ENCODE peak calls at places on chromosomes 16 and 17, in seven cellular contexts. E is ovary, A is body of pancreas, L is heart right ventricle, O is uterus, Y is GM23248, Z is aorta. P is an unnamed sample.

GRCh38 chr16:53509906-53510703 is 7.1 kb upstream of the AKTIP start:
- DNase-seq in E (peak; percentile 44), A (peak; percentile 59), L (peak; percentile 73), O (peak; percentile 65), Y (peak; percentile 79), Z (peak; percentile 74), P (peak; percentile 62)

GRCh38 chr17:72535779-72536178 is 415.0 kb downstream of the SOX9 start:
- DNase-seq in E (no peak), A (no peak), L (no peak), O (no peak), Y (no peak), Z (no peak), P (no peak)

GRCh38 chr17:82297804-82298537 is 19.4 kb downstream of the CD7 start:
- DNase-seq in E (peak; percentile 81), A (peak; percentile 88), L (peak; percentile 89), O (peak; percentile 87), Y (peak; percentile 97), Z (peak; percentile 94), P (peak; percentile 92)

GRCh38 chr17:79989106-79989835 is 46.4 kb downstream of the TBC1D16 start:
- DNase-seq in E (no peak), A (no peak), L (no peak), O (no peak), Y (no peak), Z (peak; percentile 40), P (peak; percentile 36)

GRCh38 chr17:19247423-19247822 is 10.3 kb downstream of the EPN2 start:
- DNase-seq in E (no peak), A (no peak), L (no peak), O (no peak), Y (no peak), Z (no peak), P (no peak)

GRCh38 chr17:67377727-67378443 is 804 bp downstream of the PITPNC1 start:
- DNase-seq in E (peak; percentile 45), A (peak; percentile 61), L (peak; percentile 46), O (peak; percentile 46), Y (peak; percentile 74), Z (peak; percentile 73), P (peak; percentile 48)

GRCh38 chr17:81961087-81961514 is at the start of gene NOTUM:
- DNase-seq in E (no peak), A (no peak), L (no peak), O (no peak), Y (peak; percentile 61), Z (no peak), P (no peak)

GRCh38 chr17:11580677-11581076 is 17.6 kb upstream of the DNAH9 start:
- DNase-seq in E (no peak), A (no peak), L (no peak), O (no peak), Y (no peak), Z (no peak), P (no peak)

GRCh38 chr16:67673712-67674580 is 7.3 kb downstream of the C16orf86 start:
- DNase-seq in E (peak; percentile 75), A (peak; percentile 58), L (peak; percentile 86), O (peak; percentile 72), Y (no peak), Z (peak; percentile 84), P (peak; percentile 84)

GRCh38 chr17:17613708-17614114 is 22.2 kb upstream of the PEMT start:
- DNase-seq in E (peak; percentile 59), A (peak; percentile 51), L (peak; percentile 65), O (peak; percentile 63), Y (peak; percentile 81), Z (no peak), P (no peak)

GRCh38 chr16:8753411-8754054 is 43.9 kb downstream of the TMEM186 start:
- DNase-seq in E (no peak), A (peak; percentile 32), L (no peak), O (no peak), Y (no peak), Z (no peak), P (no peak)

GRCh38 chr16:2296662-2297505 is 29.0 kb upstream of the RNPS1 start:
- DNase-seq in E (peak; percentile 49), A (peak; percentile 61), L (peak; percentile 25), O (no peak), Y (peak; percentile 44), Z (peak; percentile 49), P (peak; percentile 32)

GRCh38 chr16:24906901-24907300 is 61.1 kb downstream of the SLC5A11 start:
- DNase-seq in E (no peak), A (no peak), L (no peak), O (no peak), Y (no peak), Z (no peak), P (no peak)

GRCh38 chr16:67173808-67174705 is 3.7 kb downstream of the NOL3 start:
- DNase-seq in E (peak; percentile 73), A (peak; percentile 88), L (peak; percentile 82), O (peak; percentile 70), Y (peak; percentile 92), Z (peak; percentile 92), P (peak; percentile 90)

GRCh38 chr17:70863436-70864248 is 694.3 kb downstream of the KCNJ2 start:
- DNase-seq in E (no peak), A (peak; percentile 30), L (no peak), O (no peak), Y (peak; percentile 6), Z (no peak), P (no peak)

GRCh38 chr17:78736526-78737079 is 45.5 kb downstream of the CYTH1 start:
- DNase-seq in E (no peak), A (peak; percentile 90), L (peak; percentile 79), O (peak; percentile 68), Y (no peak), Z (peak; percentile 83), P (peak; percentile 93)
- H3K4me3 ChIP-seq in E (peak overlapping the region; percentile 3), A (peak overlapping the region; percentile 42), L (peak overlapping the region; percentile 56), O (peak overlapping the region; percentile 27), Y (peak overlapping the region; percentile 8), Z (peak overlapping the region; percentile 32), P (peak overlapping the region; percentile 52)

GRCh38 chr17:8014558-8014850 is 12.1 kb downstream of the GUCY2D start:
- DNase-seq in E (no peak), A (no peak), L (no peak), O (no peak), Y (no peak), Z (no peak), P (no peak)
- H3K4me1 ChIP-seq in E (peaks cover 5% of the 10 kb centered on the region), A (peaks cover 18% of the 10 kb centered on the region), L (peaks cover 13% of the 10 kb centered on the region), O (peaks cover 8% of the 10 kb centered on the region), Y (peaks cover 5% of the 10 kb centered on the region), Z (no peaks in the 10 kb centered on the region), P (peaks cover 18% of the 10 kb centered on the region)

DNA sequence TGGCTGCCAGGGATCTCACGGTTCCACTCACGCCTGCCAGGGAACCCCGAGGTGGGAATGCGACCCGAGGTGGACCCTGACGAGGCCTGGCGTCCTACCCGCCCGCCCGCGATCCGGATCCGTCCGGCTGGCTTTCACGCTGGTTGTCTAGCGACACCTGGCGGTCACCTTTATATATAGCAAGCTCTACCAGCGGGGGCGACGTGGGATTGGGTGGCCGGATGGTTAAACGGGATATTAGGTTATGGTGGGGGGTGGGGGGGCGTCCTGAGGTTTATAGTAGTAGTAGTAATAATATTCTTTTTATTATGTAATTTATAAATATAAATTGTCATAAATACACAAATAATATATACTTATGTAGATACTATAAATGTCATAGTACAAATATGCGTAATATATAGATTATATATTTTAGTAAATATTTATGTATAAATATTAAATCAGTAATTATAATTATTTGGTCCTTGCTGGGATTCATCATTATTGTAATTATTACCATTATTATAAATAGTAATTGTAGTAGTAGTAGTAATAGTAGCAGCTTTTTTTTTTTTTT is 136.9 kb downstream of the KCNJ12 start:
- DNase-seq in E (peak; percentile 69), A (peak; percentile 75), L (peak; percentile 81), O (peak; percentile 73), Y (peak; percentile 82), Z (peak; percentile 82), P (peak; percentile 76)
- H3K4me3 ChIP-seq in E (no peak overlapping the region), A (no peak overlapping the region), L (peak overlapping the region; percentile 29), O (no peak overlapping the region), Y (peak overlapping the region; percentile 26), Z (no peak overlapping the region), P (no peak overlapping the region)

DNA sequence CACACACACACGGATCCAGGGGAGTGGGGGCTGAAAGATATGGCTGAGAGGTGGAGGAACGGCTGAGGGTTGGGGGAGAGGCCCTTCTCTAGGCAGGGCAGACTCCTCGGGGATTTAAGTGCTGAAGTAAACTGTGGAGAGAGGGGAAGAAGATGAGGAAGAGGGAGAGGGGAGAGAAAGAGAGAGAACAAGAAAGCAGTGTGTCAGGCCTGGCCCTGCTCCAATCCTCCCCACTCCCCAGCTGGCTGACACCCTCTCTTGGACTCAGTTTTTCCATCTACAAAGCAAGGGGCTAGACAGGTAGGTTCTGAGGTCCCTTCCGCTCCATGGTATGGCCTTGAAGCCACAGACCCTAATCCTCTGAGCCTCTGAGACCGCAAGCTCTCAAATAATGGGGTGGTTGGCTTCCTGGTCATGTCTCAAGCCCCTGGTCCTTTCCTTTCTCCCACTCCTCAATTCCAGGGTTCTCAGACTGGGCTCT is 2.0 kb downstream of the VAMP2 start:
- DNase-seq in E (no peak), A (no peak), L (no peak), O (no peak), Y (no peak), Z (no peak), P (no peak)
- H3K4me1 ChIP-seq in E (peaks cover 16% of the 10 kb centered on the region), A (peaks cover 56% of the 10 kb centered on the region), L (peaks cover 38% of the 10 kb centered on the region), O (peaks cover 26% of the 10 kb centered on the region), Y (peaks cover 36% of the 10 kb centered on the region), Z (no peaks in the 10 kb centered on the region), P (peaks cover 58% of the 10 kb centered on the region)

GRCh38 chr17:4968916-4969550 is 1.4 kb upstream of the SPAG7 start:
- DNase-seq in E (peak; percentile 23), A (no peak), L (no peak), O (peak; percentile 51), Y (peak; percentile 93), Z (no peak), P (no peak)
- H3K4me3 ChIP-seq in E (peak overlapping the region; percentile 81), A (no peak overlapping the region), L (peak overlapping the region; percentile 72), O (peak overlapping the region; percentile 59), Y (peak overlapping the region; percentile 85), Z (no peak overlapping the region), P (no peak overlapping the region)

P was measured in mucosa of descending colon.